ENCODE peak calls at places on chromosomes 11 and 22, in four cellular contexts. M is Daoy, S is astrocyte of the hippocampus, I is NCI-H69. T is an unnamed sample.

GRCh38 chr11:45543808-45544422 is 121.5 kb downstream of the CHST1 start:
- DNase-seq in S (peak), I (no peak), M (peak), T (peak)

GRCh38 chr11:8631395-8632110 is 37.5 kb upstream of the STK33 start:
- DNase-seq in S (peak), M (peak), I (peak), T (no peak)

GRCh38 chr11:111777094-111778046 is 11.2 kb upstream of the PPP2R1B start:
- DNase-seq in S (peak), M (peak), I (peak), T (no peak)

GRCh38 chr22:22408731-22409696 is 99.5 kb downstream of the ZNF280B start:
- DNase-seq in I (peak), S (peak), M (peak), T (peak)

GRCh38 chr11:125345706-125346561 is 150.1 kb downstream of the FEZ1 start:
- DNase-seq in I (peak), M (peak), S (peak), T (peak)

GRCh38 chr11:76620471-76620870 is 50.1 kb downstream of the LRRC32 start:
- DNase-seq in I (peak), S (peak), M (no peak), T (no peak)

GRCh38 chr22:39931271-39931670 is 28.9 kb upstream of the TMA7B start:
- DNase-seq in S (no peak), M (no peak), I (no peak), T (no peak)

GRCh38 chr11:2268911-2269600 is 1.3 kb downstream of the ASCL2 start:
- DNase-seq in S (peak), I (peak), M (peak), T (peak)

GRCh38 chr11:71281901-71282300 is 29.5 kb upstream of the SHANK2 start:
- DNase-seq in S (no peak), M (no peak), I (no peak), T (peak)

GRCh38 chr22:29205598-29206371 is at the start of gene EMID1:
- DNase-seq in M (peak), I (peak), S (peak), T (peak)

GRCh38 chr11:96045622-96046456 is 121.9 kb upstream of the MTMR2 start:
- DNase-seq in I (peak), M (peak), S (peak), T (peak)

GRCh38 chr11:8018742-8019631 is 31.9 kb downstream of the EIF3F start:
- DNase-seq in S (peak), I (peak), M (peak), T (peak)

GRCh38 chr22:42280140-42280539 is 9.7 kb upstream of the TCF20 start:
- DNase-seq in M (no peak), I (no peak), S (no peak), T (no peak)

GRCh38 chr11:2200957-2201519 is 29.4 kb upstream of the TH start:
- DNase-seq in M (no peak), S (no peak), I (no peak), T (no peak)

GRCh38 chr11:109112748-109113378 is 309.1 kb upstream of the C11orf87 start:
- DNase-seq in I (peak), S (peak), M (no peak), T (no peak)

GRCh38 chr22:27952091-27952490 is 33.0 kb upstream of the PITPNB start:
- DNase-seq in S (peak), I (no peak), M (peak), T (peak)

GRCh38 chr22:36757608-36758220 is 18.2 kb downstream of the IFT27 start:
- DNase-seq in M (peak), I (peak), S (peak), T (peak)

GRCh38 chr22:50252081-50253045 is 1.3 kb upstream of the HDAC10 start:
- DNase-seq in I (peak), M (peak), S (peak), T (peak)

GRCh38 chr11:12678092-12678491 is 3.9 kb downstream of the TEAD1 start:
- DNase-seq in M (no peak), I (no peak), S (no peak), T (no peak)

GRCh38 chr11:36447947-36448346 is 62.1 kb downstream of the TRAF6 start:
- DNase-seq in I (peak), M (no peak), S (no peak), T (no peak)

GRCh38 chr22:30979932-30980331 is 10.9 kb downstream of the TUG1 start:
- DNase-seq in I (no peak), S (peak), M (no peak), T (no peak)

GRCh38 chr11:130413383-130414106 is 14.9 kb downstream of the ADAMTS8 start:
- DNase-seq in M (peak), I (peak), S (peak), T (no peak)

T was measured in islet precursor cell.